ENCODE peak calls at places on chromosomes 1 and 21, in eight cellular contexts. R, V, T, C, M, B, J and H are unnamed samples.

GRCh38 chr1:10516925-10517676 is 42.4 kb downstream of the PEX14 start:
- DNase-seq in R (no peak), V (no peak), T (no peak), C (no peak), M (no peak), B (no peak), J (peak), H (no peak)

GRCh38 chr1:30763654-30764248 is 6.2 kb upstream of the LAPTM5 start:
- DNase-seq in R (no peak), V (no peak), T (no peak), C (no peak), M (peak), B (no peak), J (peak), H (no peak)

GRCh38 chr1:225921734-225922709 is 2.0 kb downstream of the PYCR2 start:
- DNase-seq in R (no peak), V (peak), T (no peak), C (peak), M (no peak), B (peak), J (no peak), H (peak)

GRCh38 chr21:42375141-42375905 is 9.0 kb upstream of the TFF1 start:
- DNase-seq in R (no peak), V (no peak), T (no peak), C (no peak), M (no peak), B (no peak), J (no peak), H (no peak)

GRCh38 chr1:226738995-226739695 is at the start of gene ITPKB:
- DNase-seq in R (no peak), V (peak), T (no peak), C (peak), M (peak), B (peak), J (peak), H (peak)

GRCh38 chr1:213041443-213041842 is 9.6 kb upstream of the RPS6KC1 start:
- DNase-seq in R (no peak), V (peak), T (no peak), C (no peak), M (peak), B (no peak), J (no peak), H (no peak)

GRCh38 chr1:10901894-10902805 is 105.7 kb upstream of the CASZ1 start:
- DNase-seq in R (no peak), V (no peak), T (no peak), C (no peak), M (no peak), B (no peak), J (no peak), H (no peak)

GRCh38 chr1:29577512-29577911 is 341.2 kb downstream of the PTPRU start:
- DNase-seq in R (no peak), V (no peak), T (no peak), C (no peak), M (no peak), B (no peak), J (no peak), H (no peak)

GRCh38 chr1:168468042-168468809 is 75.6 kb downstream of the XCL2 start:
- DNase-seq in R (no peak), V (peak), T (no peak), C (no peak), M (no peak), B (no peak), J (no peak), H (no peak)

GRCh38 chr1:87834941-87835340 is 506.3 kb downstream of the LMO4 start:
- DNase-seq in R (no peak), V (no peak), T (no peak), C (no peak), M (no peak), B (no peak), J (no peak), H (no peak)